ENCODE peak calls at places on chromosomes 2 and 18, in six cellular contexts. L, O, D, G, F and Q are unnamed samples.

GRCh38 chr2:85771486-85771885 is 17.7 kb downstream of the ATOH8 start:
- DNase-seq in L (no peak), O (no peak), D (no peak), G (no peak), F (no peak), Q (no peak)

GRCh38 chr2:290090-290722 is 2.3 kb upstream of the ALKAL2 start:
- DNase-seq in L (peak; percentile 79), O (peak; percentile 83), D (peak; percentile 74), G (peak; percentile 62), F (peak; percentile 76), Q (peak; percentile 85)

GRCh38 chr2:144553379-144553778 is 33.5 kb upstream of the ZEB2 start:
- DNase-seq in L (no peak), O (no peak), D (no peak), G (no peak), F (no peak), Q (no peak)

GRCh38 chr2:62184499-62185045 is 11.3 kb upstream of the B3GNT2 start:
- DNase-seq in L (no peak), O (no peak), D (no peak), G (no peak), F (no peak), Q (no peak)

GRCh38 chr2:9573840-9574239 is 18.2 kb upstream of the ADAM17 start:
- DNase-seq in L (no peak), O (no peak), D (no peak), G (no peak), F (no peak), Q (no peak)

GRCh38 chr2:181923123-181923522 is 31.6 kb downstream of the ITPRID2 start:
- DNase-seq in L (no peak), O (no peak), D (no peak), G (no peak), F (no peak), Q (no peak)

GRCh38 chr2:61471905-61472805 is 1.3 kb upstream of the USP34 start:
- DNase-seq in L (no peak), O (peak; percentile 66), D (no peak), G (no peak), F (no peak), Q (no peak)

GRCh38 chr2:132690664-132691303 is 20.8 kb upstream of the LYPD1 start:
- DNase-seq in L (no peak), O (no peak), D (no peak), G (no peak), F (no peak), Q (no peak)

GRCh38 chr18:5582849-5583667 is 39.3 kb upstream of the EPB41L3 start:
- DNase-seq in L (no peak), O (no peak), D (no peak), G (no peak), F (no peak), Q (no peak)

GRCh38 chr2:241965931-241966412 is 96.4 kb downstream of the RTP5 start:
- DNase-seq in L (peak; percentile 36), O (peak; percentile 89), D (no peak), G (no peak), F (peak; percentile 17), Q (peak; percentile 41)

GRCh38 chr2:235283246-235283645 is 210.6 kb upstream of the AGAP1 start:
- DNase-seq in L (no peak), O (no peak), D (no peak), G (no peak), F (no peak), Q (no peak)

GRCh38 chr2:125471963-125472362 is 1184.0 kb upstream of the GYPC start:
- DNase-seq in L (no peak), O (peak; percentile 71), D (peak; percentile 2), G (no peak), F (no peak), Q (no peak)

GRCh38 chr2:164671664-164672396 is 50.5 kb upstream of the GRB14 start:
- DNase-seq in L (no peak), O (no peak), D (no peak), G (no peak), F (no peak), Q (no peak)

GRCh38 chr2:216385478-216385877 is 13.2 kb upstream of the MARCHF4 start:
- DNase-seq in L (no peak), O (no peak), D (no peak), G (no peak), F (no peak), Q (no peak)

GRCh38 chr18:79356435-79356834 is 39.3 kb upstream of the NFATC1 start:
- DNase-seq in L (no peak), O (no peak), D (no peak), G (no peak), F (no peak), Q (no peak)

GRCh38 chr2:60519259-60519863 is 34.1 kb downstream of the BCL11A start:
- DNase-seq in L (no peak), O (no peak), D (no peak), G (no peak), F (no peak), Q (no peak)

GRCh38 chr2:99072556-99072955 is 69.0 kb upstream of the C2orf15 start:
- DNase-seq in L (no peak), O (no peak), D (no peak), G (no peak), F (no peak), Q (no peak)

GRCh38 chr2:99067871-99068270 is 73.6 kb upstream of the C2orf15 start:
- DNase-seq in L (no peak), O (no peak), D (no peak), G (no peak), F (no peak), Q (no peak)

GRCh38 chr2:99066075-99066557 is 75.4 kb upstream of the C2orf15 start:
- DNase-seq in L (no peak), O (peak; percentile 51), D (peak; percentile 13), G (no peak), F (no peak), Q (no peak)

DNA sequence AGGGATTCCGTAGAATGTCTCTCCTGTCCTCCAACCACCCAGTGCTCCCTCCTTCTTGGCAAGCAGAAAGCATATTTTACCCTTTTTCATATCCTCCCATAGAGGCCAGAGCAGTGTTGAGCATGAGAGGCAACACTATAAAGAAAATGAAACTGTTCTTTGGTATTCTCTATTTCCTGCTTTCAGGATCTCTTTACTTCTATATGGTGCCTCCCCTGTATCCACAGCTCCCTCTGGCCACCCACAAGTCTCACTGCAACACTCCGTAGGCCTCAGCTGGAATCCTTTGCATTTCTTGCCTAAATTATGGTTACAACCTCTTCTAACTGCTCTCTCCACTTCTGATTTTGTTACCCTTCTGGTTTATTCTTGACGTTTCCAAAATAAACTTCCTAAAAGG is 74.9 kb upstream of the C2orf15 start:
- DNase-seq in L (peak; percentile 39), O (peak; percentile 67), D (peak; percentile 10), G (no peak), F (no peak), Q (no peak)
- TF ChIP-seq CTCF in L (no peak), O (peak; percentile 42), D (peak; percentile 14), G (no peak), F (no peak), Q (peak; percentile 13)

DNA sequence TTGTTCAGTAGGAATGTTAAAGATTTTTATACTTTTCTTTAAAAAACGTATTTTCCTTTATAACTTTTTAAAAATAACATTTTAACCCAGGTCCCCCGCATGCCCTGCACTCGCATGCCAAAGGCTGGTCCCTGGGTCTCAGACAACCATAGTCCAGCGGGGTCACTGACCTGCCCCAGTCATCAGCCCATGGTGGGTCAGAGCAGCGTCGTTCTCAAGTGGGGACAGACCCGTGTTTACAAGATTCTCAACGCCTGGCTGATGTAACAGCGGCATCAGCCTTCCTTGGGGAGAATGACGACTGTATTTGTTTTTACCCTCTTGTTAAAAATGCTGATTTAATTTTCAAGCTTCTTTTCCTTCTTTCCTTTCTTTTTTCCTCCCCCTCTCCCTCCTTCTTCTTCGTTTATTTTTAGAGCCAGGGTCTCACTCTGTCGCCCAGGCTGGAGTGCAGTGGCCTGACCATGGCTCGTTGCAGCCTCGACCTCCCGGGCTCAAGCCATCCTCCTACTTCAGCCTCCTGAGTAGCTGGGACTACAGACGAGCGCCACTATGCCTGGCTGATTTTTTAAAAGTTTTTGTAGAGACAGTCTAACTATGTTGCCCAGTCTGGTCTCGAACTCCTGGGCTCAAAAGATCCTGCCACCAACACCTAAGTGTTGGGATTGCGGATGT is 1.0 kb upstream of the EFHD1 start:
- DNase-seq in L (no peak), O (no peak), D (no peak), G (peak; percentile 25), F (no peak), Q (peak; percentile 29)
- H3K27ac ChIP-seq in L (peak overlapping the region; percentile 80), O (no peak overlapping the region), D (peak overlapping the region; percentile 53), G (peak overlapping the region; percentile 82), F (peak overlapping the region; percentile 93), Q (peak overlapping the region; percentile 87)

GRCh38 chr18:61738488-61738887 is 154.3 kb downstream of the RNF152 start:
- DNase-seq in L (no peak), O (no peak), D (no peak), G (no peak), F (no peak), Q (no peak)

GRCh38 chr18:61741881-61742280 is 150.9 kb downstream of the RNF152 start:
- DNase-seq in L (no peak), O (no peak), D (no peak), G (no peak), F (no peak), Q (no peak)

GRCh38 chr18:61743775-61744531 is 148.9 kb downstream of the RNF152 start:
- DNase-seq in L (no peak), O (no peak), D (no peak), G (peak; percentile 49), F (no peak), Q (peak; percentile 59)

GRCh38 chr18:61738042-61738441 is 154.8 kb downstream of the RNF152 start:
- DNase-seq in L (no peak), O (no peak), D (no peak), G (no peak), F (no peak), Q (peak; percentile 32)

DNA sequence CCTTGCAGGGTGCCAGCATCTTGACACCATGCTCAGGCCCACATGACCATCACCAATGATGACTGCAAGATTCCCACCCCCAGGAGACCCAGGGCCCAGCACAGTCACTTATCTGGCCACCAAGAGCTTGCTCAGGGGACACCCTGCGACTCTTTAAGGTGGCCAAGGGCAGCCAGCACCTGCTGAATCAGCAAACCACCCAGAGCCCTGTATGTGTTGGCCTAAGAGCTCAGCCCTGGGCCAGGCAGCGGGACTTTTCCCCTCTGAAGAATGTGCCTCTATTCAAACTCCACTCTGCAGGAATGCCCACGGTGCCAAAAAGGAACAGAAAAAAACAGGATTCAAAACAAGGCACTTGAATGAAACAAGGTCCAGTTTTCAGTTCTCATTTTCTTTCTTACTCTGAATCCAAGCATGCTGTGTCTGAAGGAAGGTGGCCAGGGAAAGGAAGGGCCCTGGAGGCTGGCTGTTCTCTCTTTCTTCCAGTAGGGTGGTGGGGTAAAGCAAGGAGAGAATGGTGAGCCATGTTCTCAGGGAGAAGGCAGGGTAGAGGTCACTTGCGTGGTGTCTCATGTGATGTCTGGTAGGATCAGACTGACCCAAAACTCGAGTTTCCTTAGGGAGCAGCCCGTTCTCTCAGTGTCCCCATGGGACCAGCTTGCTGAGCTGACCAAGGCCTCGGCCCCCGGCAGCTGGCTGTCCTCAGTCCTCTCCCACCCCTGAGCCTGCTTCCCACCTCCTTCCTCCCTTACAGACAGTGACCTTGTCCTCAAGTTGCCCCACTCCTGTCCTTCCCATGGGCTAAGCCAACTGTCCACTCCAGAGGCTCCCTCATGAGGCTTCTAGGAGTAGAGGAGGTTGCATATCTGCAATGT is 150.0 kb downstream of the RNF152 start:
- DNase-seq in L (no peak), O (no peak), D (no peak), G (peak; percentile 74), F (no peak), Q (peak; percentile 56)
- TF ChIP-seq CTCF in L (no peak), O (no peak), D (no peak), G (peak; percentile 28), F (no peak), Q (no peak)

GRCh38 chr2:20451346-20451745 is 4.5 kb downstream of the RHOB start:
- DNase-seq in L (peak; percentile 24), O (peak; percentile 28), D (no peak), G (no peak), F (no peak), Q (no peak)
- H3K27ac ChIP-seq in L (peak overlapping the region; percentile 98), O (peak overlapping the region; percentile 93), D (peak overlapping the region; percentile 28), G (peak overlapping the region; percentile 99), F (peak overlapping the region; percentile 100), Q (peak overlapping the region; percentile 97)